ENCODE peak calls at places on chromosomes 5 and 9, in six cellular contexts. R, M, V, W, B and Q are unnamed samples. For H3K4me1, the result is how much of the 10 kb centered on the place peaks cover.

GRCh38 chr9:123358181-123358894 is 2.3 kb downstream of the CRB2 start:
- DNase-seq in M (no peak), R (no peak), B (no peak), V (no peak), W (no peak), Q (no peak)

GRCh38 chr9:8589476-8589875 is 789.9 kb upstream of the DMAC1 start:
- DNase-seq in B (no peak), W (no peak), R (no peak), M (no peak), V (no peak), Q (no peak)

GRCh38 chr9:128153117-128153946 is 4.1 kb downstream of the LCN2 start:
- DNase-seq in W (no peak), M (no peak), B (no peak), V (no peak), R (no peak), Q (peak)

GRCh38 chr5:107553063-107553676 is 117.6 kb downstream of the EFNA5 start:
- DNase-seq in W (no peak), B (no peak), R (no peak), M (no peak), V (no peak), Q (no peak)

GRCh38 chr9:4553951-4554381 is 63.7 kb downstream of the SLC1A1 start:
- DNase-seq in R (no peak), B (no peak), M (no peak), W (no peak), V (no peak), Q (no peak)

GRCh38 chr9:29230931-29231330 is 1657.7 kb upstream of the C9orf72 start:
- DNase-seq in M (no peak), B (no peak), R (no peak), W (no peak), V (no peak), Q (no peak)

GRCh38 chr5:67361932-67362729 is 165.5 kb upstream of the CD180 start:
- DNase-seq in W (no peak), V (no peak), B (no peak), R (no peak), M (no peak), Q (no peak)

GRCh38 chr5:67241326-67241725 is 44.7 kb upstream of the CD180 start:
- DNase-seq in V (no peak), R (no peak), B (no peak), M (no peak), W (no peak), Q (no peak)

GRCh38 chr5:134148316-134148715 is 28.4 kb downstream of the SKP1 start:
- DNase-seq in B (no peak), W (no peak), R (peak), V (no peak), M (no peak), Q (no peak)

GRCh38 chr5:179864686-179865085 is 6.1 kb upstream of the MRNIP start:
- DNase-seq in W (peak), R (no peak), M (no peak), B (no peak), V (no peak), Q (no peak)

GRCh38 chr9:90098456-90098855 is 493.6 kb downstream of the GADD45G start:
- DNase-seq in B (no peak), R (no peak), M (no peak), V (no peak), W (no peak), Q (no peak)

GRCh38 chr9:8052991-8053390 is 253.4 kb upstream of the DMAC1 start:
- DNase-seq in W (no peak), M (no peak), B (no peak), R (no peak), V (no peak), Q (no peak)

GRCh38 chr5:175687231-175687701 is 29.4 kb downstream of the HRH2 start:
- DNase-seq in B (no peak), V (no peak), W (peak), R (no peak), M (no peak), Q (no peak)

GRCh38 chr5:149053027-149053705 is 9.7 kb downstream of the SH3TC2 start:
- DNase-seq in V (no peak), B (no peak), R (no peak), M (no peak), W (no peak), Q (no peak)

GRCh38 chr9:91483189-91483691 is 59.6 kb upstream of the NFIL3 start:
- DNase-seq in M (no peak), B (no peak), W (no peak), V (no peak), R (no peak), Q (no peak)

GRCh38 chr9:69857131-69857530 is 36.5 kb downstream of the CFAP95 start:
- DNase-seq in M (no peak), W (no peak), B (no peak), V (no peak), R (no peak), Q (no peak)

GRCh38 chr5:10555134-10555733 is 8.6 kb upstream of the ANKRD33B start:
- DNase-seq in M (no peak), W (peak), R (no peak), V (no peak), B (no peak), Q (no peak)

GRCh38 chr5:6704361-6704851 is 8.8 kb upstream of the TENT4A start:
- DNase-seq in M (no peak), R (peak), W (peak), B (no peak), V (peak), Q (no peak)

GRCh38 chr5:111706345-111706744 is 50.6 kb downstream of the NREP start:
- DNase-seq in W (no peak), R (no peak), V (no peak), B (no peak), M (no peak), Q (no peak)

GRCh38 chr5:131281133-131281867 is 17.4 kb downstream of the CDC42SE2 start:
- DNase-seq in W (no peak), B (no peak), R (no peak), M (peak), V (no peak), Q (no peak)

GRCh38 chr5:76782444-76782843 is 36.4 kb upstream of the F2RL1 start:
- DNase-seq in R (no peak), V (no peak), W (no peak), M (no peak), B (no peak), Q (no peak)

GRCh38 chr5:40401965-40402364 is 277.8 kb upstream of the PTGER4 start:
- DNase-seq in B (no peak), W (no peak), M (no peak), R (no peak), V (no peak), Q (no peak)

GRCh38 chr9:126327016-126327749 is 554 bp downstream of the MVB12B start:
- DNase-seq in W (no peak), M (no peak), R (no peak), V (no peak), B (no peak), Q (no peak)

GRCh38 chr9:135067091-135067710 is 20.3 kb upstream of the OLFM1 start:
- DNase-seq in V (no peak), R (no peak), M (no peak), W (peak), B (no peak), Q (peak)

GRCh38 chr9:134619456-134619982 is 22.1 kb upstream of the COL5A1 start:
- DNase-seq in M (no peak), B (no peak), V (no peak), W (no peak), R (no peak), Q (peak)

GRCh38 chr9:28810375-28811075 is 1237.2 kb upstream of the C9orf72 start:
- DNase-seq in B (no peak), M (no peak), W (no peak), R (no peak), V (no peak), Q (no peak)

GRCh38 chr9:136694163-136694864 is 7.1 kb upstream of the AGPAT2 start:
- DNase-seq in W (no peak), B (no peak), R (no peak), M (peak), V (peak), Q (no peak)

GRCh38 chr9:123371805-123372590 is 16.0 kb downstream of the CRB2 start:
- DNase-seq in B (no peak), W (no peak), V (no peak), M (no peak), R (no peak), Q (no peak)

GRCh38 chr5:133552925-133553525 is 59.3 kb downstream of the FSTL4 start:
- DNase-seq in B (no peak), R (no peak), M (peak), V (peak), W (peak), Q (no peak)

GRCh38 chr5:148730272-148730954 is 76.1 kb upstream of the HTR4 start:
- DNase-seq in R (no peak), M (no peak), B (no peak), W (no peak), V (no peak), Q (no peak)

GRCh38 chr9:93093449-93094293 is 2.3 kb upstream of the CARD19 start:
- DNase-seq in M (no peak), V (peak), R (no peak), W (peak), B (no peak), Q (peak)

GRCh38 chr9:116644099-116644688 is 42.9 kb upstream of the TRIM32 start:
- DNase-seq in W (no peak), M (no peak), B (no peak), R (no peak), V (no peak), Q (no peak)

GRCh38 chr5:45372629-45373028 is 323.6 kb downstream of the HCN1 start:
- DNase-seq in W (no peak), B (no peak), M (no peak), R (no peak), V (no peak), Q (no peak)

GRCh38 chr5:84286662-84287061 is 98.0 kb downstream of the EDIL3 start:
- DNase-seq in R (no peak), W (no peak), V (no peak), M (no peak), B (no peak), Q (no peak)

GRCh38 chr5:78634634-78635033 is 13.9 kb downstream of the LHFPL2 start:
- DNase-seq in B (peak), R (no peak), V (no peak), M (no peak), W (no peak), Q (no peak)

DNA sequence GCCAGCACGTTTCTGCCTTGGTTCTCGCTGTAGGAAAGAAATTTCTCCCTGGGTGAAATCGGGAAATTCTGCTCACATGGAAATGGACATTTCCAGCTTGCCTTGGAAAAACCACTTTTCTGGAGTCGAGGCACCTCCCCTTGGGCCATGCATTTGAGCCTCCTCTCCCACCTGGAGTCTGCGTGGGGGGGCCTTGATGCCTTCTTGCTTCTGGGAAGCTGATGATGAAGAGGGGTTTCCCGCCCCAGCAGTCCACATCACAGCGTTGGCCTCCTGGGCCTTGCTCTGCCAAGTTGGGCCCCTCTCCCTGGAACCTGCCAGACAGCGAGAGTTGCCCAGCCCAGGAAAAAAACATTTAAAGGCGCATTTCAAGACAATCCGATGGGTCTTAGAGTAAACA is 1.8 kb upstream of the ASB6 start:
- DNase-seq in V (no peak), M (no peak), R (no peak), W (no peak), B (no peak), Q (no peak)
- H3K4me1 ChIP-seq in V (under half), M (under half), R (under half), W (under half), B (half or more), Q (half or more)

GRCh38 chr5:81838307-81838906 is 87.5 kb upstream of the SSBP2 start:
- DNase-seq in V (peak), M (no peak), B (no peak), R (no peak), W (no peak), Q (no peak)
- TF ChIP-seq CTCF in V (peak), M (peak), B (no peak), R (no peak), W (no peak), Q (peak)

GRCh38 chr9:80072406-80072805 is 500.6 kb downstream of the TLE4 start:
- DNase-seq in W (no peak), B (no peak), R (no peak), M (no peak), V (no peak), Q (no peak)

GRCh38 chr9:80074439-80074838 is 502.7 kb downstream of the TLE4 start:
- DNase-seq in V (no peak), W (no peak), R (peak), B (no peak), M (no peak), Q (no peak)

GRCh38 chr9:80078826-80079225 is 507.1 kb downstream of the TLE4 start:
- DNase-seq in M (no peak), B (no peak), V (no peak), R (no peak), W (no peak), Q (no peak)

GRCh38 chr9:80077059-80077458 is 505.3 kb downstream of the TLE4 start:
- DNase-seq in B (no peak), W (no peak), V (no peak), R (no peak), M (no peak), Q (no peak)

DNA sequence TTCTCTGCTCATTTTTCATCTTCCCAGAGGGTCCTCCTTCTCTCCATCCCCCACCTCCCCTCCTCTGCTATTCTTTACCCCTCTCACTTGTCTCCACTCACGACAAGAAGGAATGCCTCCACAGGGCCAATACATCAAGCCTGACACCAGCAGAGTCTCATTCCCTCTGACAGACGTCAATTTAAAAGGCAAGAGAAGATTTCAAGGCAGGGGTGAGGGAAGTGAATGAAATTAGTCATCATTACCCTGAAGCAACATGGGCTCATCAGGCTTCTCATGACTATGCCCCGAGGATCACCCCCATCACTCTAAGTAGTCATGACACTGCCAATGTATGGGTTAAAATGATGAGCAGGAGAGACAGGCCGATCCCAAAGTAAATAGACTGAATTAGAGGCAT is 504.3 kb downstream of the TLE4 start:
- DNase-seq in B (no peak), M (no peak), W (no peak), R (no peak), V (no peak), Q (no peak)
- TF ChIP-seq POLR2AphosphoS5 in B (no peak), M (no peak), W (no peak), R (no peak), V (no peak), Q (no peak)

GRCh38 chr9:35618325-35618727 is at the start of gene CD72:
- DNase-seq in V (peak), W (no peak), B (no peak), M (no peak), R (no peak), Q (peak)
- H3K4me1 ChIP-seq in V (under half), W (under half), B (under half), M (under half), R (under half), Q (under half)